ENCODE peak calls at places on chromosomes 5 and 9, in four cellular contexts. One of them, this sample, is unnamed.
A peak's percentile ranks its signal among the peaks of the same experiment; 100 is the strongest.

GRCh38 chr9:78280982-78281668 is 15.8 kb upstream of the PSAT1 start:
- DNase-seq in HCT116: no peak
- DNase-seq in neural progenitor cell: no peak
- DNase-seq in GM23248: peak; percentile 11
- DNase-seq in this sample: no peak

GRCh38 chr5:178460598-178461425 is 129.4 kb downstream of the COL23A1 start:
- DNase-seq in HCT116: peak; percentile 54
- DNase-seq in GM23248: peak; percentile 46
- DNase-seq in neural progenitor cell: peak; percentile 87
- DNase-seq in this sample: peak; percentile 66

GRCh38 chr9:88173378-88173999 is 35.2 kb upstream of the SPATA31C2 start:
- DNase-seq in neural progenitor cell: peak; percentile 74
- DNase-seq in HCT116: peak; percentile 81
- DNase-seq in GM23248: peak; percentile 77
- DNase-seq in this sample: peak; percentile 79

GRCh38 chr5:83524345-83524744 is 52.8 kb downstream of the VCAN start:
- DNase-seq in HCT116: no peak
- DNase-seq in GM23248: no peak
- DNase-seq in neural progenitor cell: no peak
- DNase-seq in this sample: no peak

GRCh38 chr5:32909207-32909606 is 198.1 kb downstream of the NPR3 start:
- DNase-seq in neural progenitor cell: no peak
- DNase-seq in HCT116: no peak
- DNase-seq in GM23248: peak; percentile 58
- DNase-seq in this sample: no peak

GRCh38 chr5:78816143-78816765 is 167.7 kb upstream of the LHFPL2 start:
- DNase-seq in neural progenitor cell: no peak
- DNase-seq in GM23248: no peak
- DNase-seq in HCT116: no peak
- DNase-seq in this sample: no peak

GRCh38 chr5:28014779-28015178 is 976.4 kb upstream of the CDH9 start:
- DNase-seq in HCT116: peak; percentile 3
- DNase-seq in neural progenitor cell: no peak
- DNase-seq in GM23248: no peak
- DNase-seq in this sample: peak; percentile 53

GRCh38 chr9:97307091-97307490 is 368 bp upstream of the CCDC180 start:
- DNase-seq in neural progenitor cell: peak; percentile 97
- DNase-seq in HCT116: no peak
- DNase-seq in GM23248: peak; percentile 86
- DNase-seq in this sample: no peak

GRCh38 chr5:172714491-172715420 is 56.2 kb downstream of the DUSP1 start:
- DNase-seq in HCT116: peak; percentile 67
- DNase-seq in GM23248: peak; percentile 78
- DNase-seq in neural progenitor cell: peak; percentile 82
- DNase-seq in this sample: peak; percentile 78

GRCh38 chr9:89911721-89912604 is 307.2 kb downstream of the GADD45G start:
- DNase-seq in GM23248: peak; percentile 34
- DNase-seq in HCT116: no peak
- DNase-seq in neural progenitor cell: no peak
- DNase-seq in this sample: no peak

GRCh38 chr9:126232461-126232860 is 94.2 kb upstream of the MVB12B start:
- DNase-seq in GM23248: peak; percentile 20
- DNase-seq in HCT116: no peak
- DNase-seq in neural progenitor cell: no peak
- DNase-seq in this sample: peak; percentile 4

GRCh38 chr5:132017316-132017715 is 5.9 kb upstream of the ACSL6 start:
- DNase-seq in neural progenitor cell: no peak
- DNase-seq in HCT116: no peak
- DNase-seq in GM23248: no peak
- DNase-seq in this sample: peak; percentile 14

GRCh38 chr5:1517838-1518237 is 5.9 kb downstream of the LPCAT1 start:
- DNase-seq in neural progenitor cell: no peak
- DNase-seq in HCT116: no peak
- DNase-seq in GM23248: no peak
- DNase-seq in this sample: no peak

GRCh38 chr5:1298723-1299510 is 4.0 kb upstream of the TERT start:
- DNase-seq in neural progenitor cell: no peak
- DNase-seq in HCT116: no peak
- DNase-seq in GM23248: no peak
- DNase-seq in this sample: no peak

GRCh38 chr5:103829585-103829984 is 267.0 kb upstream of the NUDT12 start:
- DNase-seq in neural progenitor cell: peak; percentile 38
- DNase-seq in HCT116: no peak
- DNase-seq in GM23248: no peak
- DNase-seq in this sample: peak; percentile 74

GRCh38 chr5:96997265-96997859 is 61.5 kb downstream of the LNPEP start:
- DNase-seq in neural progenitor cell: peak; percentile 73
- DNase-seq in GM23248: peak; percentile 68
- DNase-seq in HCT116: peak; percentile 32
- DNase-seq in this sample: peak; percentile 63

GRCh38 chr5:135031146-135031812 is 2.7 kb downstream of the PITX1 start:
- DNase-seq in HCT116: no peak
- DNase-seq in neural progenitor cell: peak; percentile 76
- DNase-seq in GM23248: no peak
- DNase-seq in this sample: no peak
- TF ChIP-seq EZH2 in HCT116: no peak
- TF ChIP-seq EZH2 in neural progenitor cell: peak; percentile 88
- TF ChIP-seq EZH2 in GM23248: no peak
- TF ChIP-seq EZH2 in this sample: no peak

DNA sequence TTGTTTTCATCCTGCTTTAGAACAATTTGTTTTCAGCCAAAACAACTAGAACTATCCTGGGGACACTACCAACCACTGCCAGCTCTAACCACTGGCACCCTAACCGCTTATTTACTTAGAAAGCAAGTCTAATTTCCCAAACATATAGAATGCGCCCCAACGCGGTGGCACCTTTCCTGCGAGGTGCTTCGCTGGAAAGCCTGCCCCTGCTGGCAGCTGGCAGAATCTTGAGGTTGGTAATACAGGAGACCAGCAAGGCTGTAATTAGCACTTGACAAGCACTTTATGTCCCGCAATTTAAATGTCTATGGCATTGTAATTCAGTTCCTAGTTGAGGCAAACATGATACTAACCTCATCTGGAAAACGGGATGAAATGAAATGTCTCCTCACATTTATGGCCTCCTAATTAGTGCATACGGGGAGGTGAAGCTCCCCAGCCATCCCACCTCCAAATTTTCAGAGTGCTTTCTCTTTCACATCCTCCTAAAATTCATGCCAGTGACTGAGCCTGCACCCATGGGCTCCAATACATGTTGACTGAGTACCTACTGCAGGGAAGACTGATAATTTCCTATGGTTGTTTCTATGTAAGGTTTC is 30.4 kb downstream of the GABBR2 start:
- DNase-seq in GM23248: peak; percentile 41
- DNase-seq in neural progenitor cell: peak; percentile 56
- DNase-seq in HCT116: peak; percentile 26
- DNase-seq in this sample: peak; percentile 6
- TF ChIP-seq EZH2phosphoT487 in GM23248: no peak
- TF ChIP-seq EZH2phosphoT487 in neural progenitor cell: no peak
- TF ChIP-seq EZH2phosphoT487 in HCT116: no peak
- TF ChIP-seq EZH2phosphoT487 in this sample: no peak

DNA sequence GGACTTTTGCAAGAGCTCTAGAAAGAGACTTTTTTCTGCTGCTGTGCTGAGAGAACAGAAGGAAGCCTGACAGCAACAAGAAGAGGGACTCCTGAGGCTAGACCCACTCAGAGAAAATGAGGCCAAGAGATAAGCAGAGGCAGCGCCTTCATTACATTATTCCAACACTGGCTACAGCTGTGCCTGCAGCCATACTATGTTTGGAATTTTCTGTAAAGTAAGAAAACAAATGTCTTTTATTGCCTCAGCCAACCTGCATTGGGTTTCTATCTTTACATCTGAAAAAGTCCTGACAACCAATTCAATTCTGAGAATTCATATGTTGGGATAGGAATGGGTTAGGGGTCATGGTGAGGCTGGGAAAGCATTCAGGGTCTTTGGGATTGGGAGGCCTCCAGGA is 33.7 kb downstream of the FAT2 start:
- DNase-seq in neural progenitor cell: no peak
- DNase-seq in HCT116: no peak
- DNase-seq in GM23248: no peak
- DNase-seq in this sample: no peak
- H3K4me2 ChIP-seq in neural progenitor cell: no peak overlapping the region
- H3K4me2 ChIP-seq in HCT116: no peak overlapping the region
- H3K4me2 ChIP-seq in GM23248: no peak overlapping the region
- H3K4me2 ChIP-seq in this sample: no peak overlapping the region

DNA sequence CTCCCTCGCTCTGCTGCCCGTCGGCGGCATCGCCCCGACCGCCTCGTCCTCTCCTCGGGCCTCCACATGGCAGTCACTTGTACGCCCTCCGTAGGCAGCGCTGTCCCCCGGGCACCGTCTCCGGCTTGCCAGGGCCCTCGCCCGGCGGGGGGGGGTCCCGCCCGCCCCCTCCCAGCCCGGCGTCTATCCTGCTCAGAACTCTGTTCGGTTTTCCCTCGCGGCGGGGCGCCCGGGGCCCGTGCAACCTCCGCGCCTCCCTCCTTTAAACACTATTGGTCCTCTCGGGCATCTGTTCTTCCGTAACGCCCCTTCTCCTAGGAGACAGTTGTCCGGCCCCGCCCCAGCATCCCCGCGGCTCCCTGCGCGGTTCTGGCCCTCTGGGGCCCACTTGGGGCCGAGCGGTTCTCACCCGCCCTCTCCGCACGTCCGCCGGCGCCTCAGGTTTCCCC is 831 bp downstream of the ODF2 start:
- DNase-seq in GM23248: peak; percentile 91
- DNase-seq in neural progenitor cell: peak; percentile 87
- DNase-seq in HCT116: peak; percentile 28
- DNase-seq in this sample: peak; percentile 59
- TF ChIP-seq EZH2 in GM23248: no peak
- TF ChIP-seq EZH2 in neural progenitor cell: no peak
- TF ChIP-seq EZH2 in HCT116: no peak
- TF ChIP-seq EZH2 in this sample: no peak

DNA sequence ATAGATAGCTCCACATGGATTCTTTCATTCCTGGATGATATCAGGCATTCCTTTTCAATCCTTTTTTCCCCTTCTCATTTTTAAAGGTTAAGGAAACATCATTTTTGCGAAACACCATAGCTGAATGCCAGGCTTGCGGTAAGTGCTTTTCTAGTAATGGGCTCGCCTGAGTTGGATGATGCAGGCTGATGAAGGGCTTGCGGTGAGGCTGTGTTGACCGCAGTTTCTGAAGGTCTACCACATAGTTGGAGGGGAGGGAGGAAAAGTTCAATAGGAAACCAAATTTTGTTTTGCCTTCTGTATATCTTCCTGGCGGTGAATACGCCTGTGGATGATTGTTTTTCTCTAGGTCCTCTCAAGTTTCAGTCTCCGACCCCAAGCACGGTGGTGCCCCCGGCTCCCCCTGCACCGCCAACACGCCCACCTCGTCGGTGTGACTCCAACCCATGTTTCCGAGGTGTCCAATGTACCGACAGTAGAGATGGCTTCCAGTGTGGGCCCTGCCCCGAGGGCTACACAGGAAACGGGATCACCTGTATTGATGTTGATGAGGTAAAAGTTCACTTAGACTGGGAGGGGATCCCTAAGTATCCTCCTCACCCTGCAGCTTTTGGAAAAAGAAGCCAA is 24.3 kb downstream of the THBS4 start:
- DNase-seq in HCT116: no peak
- DNase-seq in GM23248: no peak
- DNase-seq in neural progenitor cell: no peak
- DNase-seq in this sample: no peak
- TF ChIP-seq EZH2phosphoT487 in HCT116: no peak
- TF ChIP-seq EZH2phosphoT487 in GM23248: no peak
- TF ChIP-seq EZH2phosphoT487 in neural progenitor cell: no peak
- TF ChIP-seq EZH2phosphoT487 in this sample: no peak

GRCh38 chr9:94586316-94586715 is 7.3 kb downstream of the FBP2 start:
- DNase-seq in HCT116: no peak
- DNase-seq in neural progenitor cell: no peak
- DNase-seq in GM23248: no peak
- DNase-seq in this sample: no peak
- H3K4me2 ChIP-seq in HCT116: no peak overlapping the region
- H3K4me2 ChIP-seq in neural progenitor cell: no peak overlapping the region
- H3K4me2 ChIP-seq in GM23248: peak overlapping the region; percentile 50
- H3K4me2 ChIP-seq in this sample: no peak overlapping the region

GRCh38 chr9:136285501-136286358 is 18.2 kb downstream of the CCDC187 start:
- DNase-seq in GM23248: no peak
- DNase-seq in neural progenitor cell: no peak
- DNase-seq in HCT116: no peak
- DNase-seq in this sample: no peak
- TF ChIP-seq EZH2 in GM23248: no peak
- TF ChIP-seq EZH2 in neural progenitor cell: no peak
- TF ChIP-seq EZH2 in HCT116: no peak
- TF ChIP-seq EZH2 in this sample: no peak

GRCh38 chr5:118722165-118723020 is 266.0 kb downstream of the DTWD2 start:
- DNase-seq in GM23248: no peak
- DNase-seq in neural progenitor cell: no peak
- DNase-seq in HCT116: no peak
- DNase-seq in this sample: no peak

GRCh38 chr5:118726891-118727290 is 261.5 kb downstream of the DTWD2 start:
- DNase-seq in neural progenitor cell: no peak
- DNase-seq in HCT116: no peak
- DNase-seq in GM23248: no peak
- DNase-seq in this sample: no peak

GRCh38 chr5:118723021-118723338 is 265.4 kb downstream of the DTWD2 start:
- DNase-seq in GM23248: no peak
- DNase-seq in neural progenitor cell: no peak
- DNase-seq in HCT116: no peak
- DNase-seq in this sample: no peak
- TF ChIP-seq EZH2phosphoT487 in GM23248: no peak
- TF ChIP-seq EZH2phosphoT487 in neural progenitor cell: no peak
- TF ChIP-seq EZH2phosphoT487 in HCT116: no peak
- TF ChIP-seq EZH2phosphoT487 in this sample: no peak

GRCh38 chr9:37413311-37413710 is 9.2 kb upstream of the GRHPR start:
- DNase-seq in GM23248: peak; percentile 32
- DNase-seq in HCT116: no peak
- DNase-seq in neural progenitor cell: no peak
- DNase-seq in this sample: no peak

GRCh38 chr9:37417252-37417803 is 5.2 kb upstream of the GRHPR start:
- DNase-seq in GM23248: no peak
- DNase-seq in HCT116: no peak
- DNase-seq in neural progenitor cell: no peak
- DNase-seq in this sample: no peak

GRCh38 chr9:37412431-37413151 is 9.9 kb upstream of the GRHPR start:
- DNase-seq in neural progenitor cell: peak; percentile 58
- DNase-seq in HCT116: no peak
- DNase-seq in GM23248: no peak
- DNase-seq in this sample: no peak

GRCh38 chr9:37414503-37414943 is 8.0 kb upstream of the GRHPR start:
- DNase-seq in neural progenitor cell: peak; percentile 23
- DNase-seq in GM23248: no peak
- DNase-seq in HCT116: no peak
- DNase-seq in this sample: no peak

GRCh38 chr9:37415011-37415719 is 7.3 kb upstream of the GRHPR start:
- DNase-seq in neural progenitor cell: peak; percentile 89
- DNase-seq in GM23248: peak; percentile 86
- DNase-seq in HCT116: peak; percentile 74
- DNase-seq in this sample: peak; percentile 84
- H3K4me2 ChIP-seq in neural progenitor cell: peak overlapping the region; percentile 56
- H3K4me2 ChIP-seq in GM23248: peak overlapping the region; percentile 54
- H3K4me2 ChIP-seq in HCT116: peak overlapping the region; percentile 66
- H3K4me2 ChIP-seq in this sample: peak overlapping the region; percentile 66